ENCODE peak calls at places on chromosomes 13 and 19, in nine cellular contexts. D is fibroblast of the aortic adventitia, G is AG10803, M is ascending aorta, N is neural crest cell, P is Calu3, Q is cardiac muscle cell, C is NB4, E is thyroid gland. R is an unnamed sample.

GRCh38 chr13:40094056-40094455 is 438.6 kb downstream of the COG6 start:
- DNase-seq in D (no peak), G (no peak), M (no peak), N (no peak), P (no peak), Q (no peak), C (peak; percentile 25), E (no peak), R (no peak)

GRCh38 chr13:41976491-41976890 is 15.6 kb upstream of the VWA8 start:
- DNase-seq in D (no peak), G (no peak), M (no peak), N (no peak), P (no peak), Q (no peak), C (no peak), E (no peak), R (no peak)

GRCh38 chr19:15180451-15181390 is 20.1 kb downstream of the NOTCH3 start:
- DNase-seq in D (no peak), G (no peak), M (no peak), N (no peak), P (no peak), Q (peak; percentile 43), C (no peak), E (peak; percentile 18), R (no peak)

GRCh38 chr13:97174638-97175037 is 47.5 kb upstream of the MBNL2 start:
- DNase-seq in D (no peak), G (no peak), M (no peak), N (no peak), P (no peak), Q (no peak), C (no peak), E (no peak), R (no peak)

GRCh38 chr19:1846517-1847205 is 1.6 kb downstream of the REXO1 start:
- DNase-seq in D (no peak), G (no peak), M (no peak), N (no peak), P (no peak), Q (no peak), C (no peak), E (no peak), R (no peak)

GRCh38 chr19:5578094-5578846 is 10.5 kb upstream of the TINCR start:
- DNase-seq in D (peak; percentile 48), G (peak; percentile 57), M (no peak), N (peak; percentile 87), P (peak; percentile 70), Q (peak; percentile 79), C (peak; percentile 70), E (peak; percentile 61), R (no peak)

GRCh38 chr13:50682966-50683365 is 160.5 kb downstream of the DLEU7 start:
- DNase-seq in D (no peak), G (no peak), M (no peak), N (no peak), P (no peak), Q (no peak), C (no peak), E (no peak), R (no peak)

GRCh38 chr19:29233591-29233990 is 20.6 kb upstream of the UQCRFS1 start:
- DNase-seq in D (no peak), G (no peak), M (no peak), N (no peak), P (no peak), Q (no peak), C (no peak), E (no peak), R (no peak)

GRCh38 chr19:51807111-51807701 is 12.2 kb downstream of the FPR3 start:
- DNase-seq in D (no peak), G (peak; percentile 33), M (no peak), N (no peak), P (no peak), Q (no peak), C (peak; percentile 94), E (no peak), R (no peak)

GRCh38 chr19:51807925-51808324 is 13.0 kb downstream of the FPR3 start:
- DNase-seq in D (no peak), G (no peak), M (no peak), N (no peak), P (no peak), Q (no peak), C (no peak), E (no peak), R (no peak)

GRCh38 chr19:51810228-51810627 is 15.3 kb downstream of the FPR3 start:
- DNase-seq in D (peak; percentile 44), G (peak; percentile 26), M (no peak), N (no peak), P (peak; percentile 7), Q (no peak), C (peak; percentile 37), E (no peak), R (no peak)

GRCh38 chr19:51809787-51810186 is 14.8 kb downstream of the FPR3 start:
- DNase-seq in D (peak; percentile 72), G (peak; percentile 57), M (no peak), N (no peak), P (peak; percentile 7), Q (no peak), C (no peak), E (no peak), R (no peak)

GRCh38 chr19:51808333-51808986 is 13.5 kb downstream of the FPR3 start:
- DNase-seq in D (peak; percentile 88), G (peak; percentile 74), M (no peak), N (no peak), P (no peak), Q (no peak), C (no peak), E (no peak), R (no peak)
- TF ChIP-seq CTCF in D (peak; percentile 30), G (peak; percentile 43), M (no peak), N (no peak), P (no peak), Q (peak; percentile 30), C (no peak), E (no peak), R (no peak)

GRCh38 chr19:49110567-49110966 is 3.6 kb upstream of the LIN7B start:
- DNase-seq in D (peak; percentile 80), G (peak; percentile 38), M (no peak), N (no peak), P (no peak), Q (no peak), C (no peak), E (no peak), R (no peak)

GRCh38 chr19:49116544-49116943 is 2.4 kb downstream of the LIN7B start:
- DNase-seq in D (no peak), G (no peak), M (no peak), N (no peak), P (no peak), Q (no peak), C (peak; percentile 82), E (no peak), R (no peak)

GRCh38 chr19:49114630-49115363 is 627 bp downstream of the LIN7B start:
- DNase-seq in D (peak; percentile 47), G (peak; percentile 58), M (no peak), N (peak; percentile 57), P (peak; percentile 50), Q (peak; percentile 90), C (peak; percentile 74), E (peak; percentile 79), R (no peak)

GRCh38 chr19:49111218-49111998 is 2.8 kb upstream of the LIN7B start:
- DNase-seq in D (no peak), G (no peak), M (no peak), N (no peak), P (no peak), Q (no peak), C (no peak), E (no peak), R (no peak)

DNA sequence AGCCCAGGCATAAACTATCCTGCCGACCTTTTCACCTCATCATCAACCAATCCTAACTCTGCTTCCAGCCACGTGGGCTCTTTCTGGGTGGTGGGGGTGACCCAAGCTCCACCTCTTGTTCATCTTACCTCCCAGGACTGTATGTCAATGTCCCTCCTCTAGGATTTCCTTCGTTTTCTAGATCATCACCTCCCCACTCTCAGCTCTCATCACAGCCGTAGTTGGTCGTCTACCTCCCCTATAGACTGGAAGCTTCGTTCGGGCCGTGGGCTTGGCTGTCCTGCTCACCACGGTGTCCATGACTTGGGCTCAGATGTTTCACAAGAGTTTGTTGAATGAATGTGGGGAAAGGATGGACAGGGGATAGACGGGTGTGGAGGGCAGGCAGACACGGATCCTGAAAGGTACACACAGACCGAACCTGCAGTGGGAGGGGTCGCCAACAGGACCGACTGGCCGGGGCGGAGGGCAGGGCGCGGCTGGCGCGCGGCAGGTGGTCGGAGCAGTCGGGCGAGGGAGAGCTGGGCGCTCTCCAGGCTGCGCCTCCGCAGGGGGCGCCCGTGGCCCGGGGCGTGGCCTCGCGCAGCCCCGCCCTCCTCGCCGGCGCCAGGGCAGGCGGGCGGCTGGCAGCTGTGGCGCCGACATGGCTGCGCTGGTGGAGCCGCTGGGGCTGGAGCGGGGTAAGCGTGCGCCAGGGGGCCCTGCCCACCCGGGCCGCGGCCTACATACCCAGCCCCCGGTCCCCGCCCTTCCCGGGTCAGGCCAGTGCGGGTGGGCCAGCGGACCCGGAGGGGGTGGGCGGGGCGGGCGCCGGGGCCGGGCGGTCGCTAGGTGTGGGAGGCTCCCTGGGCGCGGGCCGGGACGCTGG is at the start of gene LIN7B:
- DNase-seq in D (peak; percentile 46), G (peak; percentile 54), M (no peak), N (peak; percentile 69), P (peak; percentile 91), Q (peak; percentile 94), C (peak; percentile 75), E (peak; percentile 83), R (no peak)
- TF ChIP-seq CTCF in D (peak; percentile 32), G (no peak), M (peak; percentile 18), N (peak; percentile 54), P (peak; percentile 73), Q (peak; percentile 38), C (peak; percentile 23), E (peak; percentile 64), R (peak; percentile 53)

GRCh38 chr19:40286235-40286530 is 1.0 kb upstream of the AKT2 start:
- DNase-seq in D (no peak), G (no peak), M (no peak), N (no peak), P (no peak), Q (no peak), C (no peak), E (no peak), R (no peak)

GRCh38 chr19:40284251-40284500 is 969 bp downstream of the AKT2 start:
- DNase-seq in D (no peak), G (no peak), M (no peak), N (no peak), P (no peak), Q (peak; percentile 19), C (no peak), E (no peak), R (no peak)

GRCh38 chr19:40285353-40286234 is 449 bp upstream of the AKT2 start:
- DNase-seq in D (peak; percentile 100), G (peak; percentile 99), M (peak; percentile 97), N (peak; percentile 94), P (peak; percentile 98), Q (peak; percentile 99), C (peak; percentile 97), E (peak; percentile 99), R (peak; percentile 91)

GRCh38 chr19:40283414-40284250 is 1.5 kb downstream of the AKT2 start:
- DNase-seq in D (no peak), G (no peak), M (no peak), N (no peak), P (no peak), Q (no peak), C (no peak), E (no peak), R (no peak)

GRCh38 chr19:40284501-40285352 is at the start of gene AKT2:
- DNase-seq in D (peak; percentile 38), G (peak; percentile 38), M (no peak), N (peak; percentile 81), P (peak; percentile 79), Q (peak; percentile 88), C (peak; percentile 79), E (peak; percentile 29), R (no peak)
- TF ChIP-seq CTCF in D (no peak), G (no peak), M (no peak), N (no peak), P (no peak), Q (no peak), C (no peak), E (no peak), R (no peak)

GRCh38 chr19:17420267-17420924 is 549 bp downstream of the MVB12A start:
- DNase-seq in D (peak; percentile 18), G (no peak), M (no peak), N (peak; percentile 22), P (peak; percentile 35), Q (peak; percentile 51), C (peak; percentile 61), E (peak; percentile 22), R (no peak)
- TF ChIP-seq CTCF in D (no peak), G (no peak), M (no peak), N (peak; percentile 20), P (no peak), Q (peak; percentile 4), C (no peak), E (no peak), R (peak; percentile 4)